ENCODE peak calls at places on chromosomes 11 and 22, in four cellular contexts. B is ovary, Y is Peyer's patch, N is A549. D is an unnamed sample.

GRCh38 chr11:112219476-112220232 is 6.6 kb upstream of the PTS start:
- DNase-seq in N (peak; percentile 39), Y (no peak), B (peak; percentile 43), D (peak; percentile 20)

GRCh38 chr11:92268546-92268945 is 43.9 kb downstream of the FAT3 start:
- DNase-seq in N (no peak), B (no peak), Y (no peak), D (no peak)

GRCh38 chr11:92894197-92894596 is 75.3 kb upstream of the MTNR1B start:
- DNase-seq in N (no peak), B (no peak), Y (no peak), D (no peak)

GRCh38 chr11:29676993-29677392 is 339.8 kb downstream of the KCNA4 start:
- DNase-seq in Y (no peak), N (no peak), B (no peak), D (no peak)

GRCh38 chr11:44575288-44575672 is 9.8 kb downstream of the CD82 start:
- DNase-seq in Y (peak; percentile 24), N (no peak), B (no peak), D (no peak)

GRCh38 chr11:126318642-126319373 is 14.9 kb downstream of the DCPS start:
- DNase-seq in B (no peak), Y (peak; percentile 37), N (no peak), D (peak; percentile 17)

GRCh38 chr22:21989049-21989448 is 6.5 kb upstream of the TOP3B start:
- DNase-seq in N (no peak), Y (no peak), B (no peak), D (no peak)

GRCh38 chr11:121132211-121132976 is 31.4 kb downstream of the TECTA start:
- DNase-seq in N (peak; percentile 15), B (no peak), Y (no peak), D (no peak)

GRCh38 chr11:87422566-87422965 is 384.8 kb downstream of the TMEM135 start:
- DNase-seq in B (no peak), Y (no peak), N (no peak), D (no peak)

GRCh38 chr11:77402218-77402556 is 71.7 kb downstream of the PAK1 start:
- DNase-seq in N (no peak), B (no peak), Y (no peak), D (no peak)

GRCh38 chr11:45109400-45109799 is 37.0 kb upstream of the PRDM11 start:
- DNase-seq in Y (no peak), B (no peak), N (no peak), D (no peak)

GRCh38 chr11:132770802-132771545 is 761.3 kb downstream of the OPCML start:
- DNase-seq in B (no peak), N (no peak), Y (no peak), D (no peak)

GRCh38 chr11:15307600-15307999 is 192.9 kb downstream of the INSC start:
- DNase-seq in Y (no peak), B (no peak), N (no peak), D (no peak)

GRCh38 chr11:67667490-67668190 is 6.8 kb downstream of the ALDH3B2 start:
- DNase-seq in Y (no peak), B (no peak), N (no peak), D (no peak)

GRCh38 chr22:28414017-28414416 is 265.6 kb downstream of the TTC28 start:
- DNase-seq in B (no peak), N (no peak), Y (no peak), D (no peak)

GRCh38 chr11:119031912-119032280 is 1.2 kb upstream of the SLC37A4 start:
- DNase-seq in B (no peak), N (no peak), Y (no peak), D (no peak)

GRCh38 chr11:46278387-46279173 is 1.1 kb downstream of the CREB3L1 start:
- DNase-seq in Y (peak; percentile 82), N (no peak), B (peak; percentile 63), D (peak; percentile 79)

GRCh38 chr22:35518781-35519180 is 21.9 kb upstream of the RASD2 start:
- DNase-seq in B (no peak), N (no peak), Y (peak; percentile 25), D (no peak)

GRCh38 chr11:65915821-65916251 is 3.0 kb downstream of the C11orf68 start:
- DNase-seq in Y (peak; percentile 56), N (peak; percentile 98), B (peak; percentile 91), D (peak; percentile 74)

GRCh38 chr11:3905080-3905953 is 49.9 kb downstream of the STIM1 start:
- DNase-seq in N (peak; percentile 62), Y (no peak), B (peak; percentile 23), D (peak; percentile 45)

GRCh38 chr22:40196628-40197027 is 18.9 kb downstream of the TNRC6B start:
- DNase-seq in B (peak; percentile 55), N (peak; percentile 6), Y (no peak), D (no peak)

GRCh38 chr11:44072757-44073658 is 6.9 kb downstream of the ACCS start:
- DNase-seq in Y (no peak), N (no peak), B (no peak), D (no peak)

GRCh38 chr22:46996595-46997310 is 234.3 kb downstream of the TBC1D22A start:
- DNase-seq in B (no peak), N (peak; percentile 11), Y (no peak), D (no peak)

GRCh38 chr11:86418929-86419328 is 44.2 kb downstream of the CCDC81 start:
- DNase-seq in N (no peak), Y (no peak), B (no peak), D (no peak)

GRCh38 chr11:46367244-46367915 is 14.1 kb upstream of the MDK start:
- DNase-seq in Y (peak; percentile 80), N (no peak), B (peak; percentile 75), D (peak; percentile 72)

GRCh38 chr11:124751391-124751740 is 689 bp downstream of the VSIG2 start:
- DNase-seq in N (no peak), B (no peak), Y (no peak), D (no peak)

GRCh38 chr22:38815844-38816243 is 21.9 kb upstream of the DNAL4 start:
- DNase-seq in N (no peak), B (no peak), Y (no peak), D (no peak)

GRCh38 chr11:122677256-122677655 is 21.7 kb downstream of the UBASH3B start:
- DNase-seq in B (no peak), Y (no peak), N (no peak), D (no peak)

DNA sequence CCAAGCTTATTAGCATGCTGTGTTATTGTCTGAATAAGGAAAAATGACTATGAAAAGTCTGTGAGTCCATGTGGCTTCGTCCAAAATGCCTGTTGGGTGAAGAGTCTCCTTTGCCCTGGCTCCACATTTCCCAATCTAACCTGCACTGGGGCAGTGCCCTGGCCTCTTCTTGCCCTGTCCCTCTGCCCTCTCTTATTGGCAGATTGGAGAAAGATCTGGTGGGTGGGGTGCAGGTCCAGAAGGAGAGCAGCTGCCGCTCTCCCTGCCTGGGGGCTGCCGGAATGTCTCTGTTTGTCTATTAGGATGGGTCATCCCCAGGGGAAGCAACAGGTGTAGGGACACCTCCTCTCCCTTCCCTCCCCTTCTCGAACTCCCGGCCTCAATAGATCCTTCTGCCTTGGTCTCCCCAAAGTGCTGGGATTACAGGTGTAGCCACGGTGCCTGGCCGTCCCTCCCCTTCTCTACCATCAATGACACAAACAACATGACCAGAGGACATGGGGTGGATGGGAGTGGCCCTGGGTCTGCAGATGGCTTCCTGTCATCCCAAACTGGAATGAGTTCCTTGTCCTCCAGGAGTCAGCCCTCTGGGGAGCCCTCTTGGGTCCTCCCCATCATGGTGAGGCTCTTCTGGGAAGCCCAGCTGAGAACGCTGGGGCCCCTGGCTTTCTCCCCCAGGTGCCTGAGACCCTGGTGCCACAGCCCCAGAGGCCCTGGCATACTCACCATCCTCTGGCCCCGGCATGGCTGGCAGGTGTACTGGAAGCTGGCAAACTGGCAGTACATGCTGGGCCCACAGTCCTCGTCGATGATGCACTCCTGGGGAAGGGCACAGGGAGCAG is 40.5 kb downstream of the DKK3 start:
- DNase-seq in N (no peak), B (no peak), Y (no peak), D (no peak)
- H3K4me1 ChIP-seq in N (no peaks in the 10 kb centered on the region), B (peaks cover 9% of the 10 kb centered on the region), Y (peaks cover 4% of the 10 kb centered on the region), D (peaks cover 6% of the 10 kb centered on the region)

GRCh38 chr11:71472941-71473792 is 20.2 kb downstream of the NADSYN1 start:
- DNase-seq in Y (peak; percentile 31), B (no peak), N (no peak), D (no peak)

GRCh38 chr11:71472357-71472885 is 19.4 kb downstream of the NADSYN1 start:
- DNase-seq in N (no peak), B (no peak), Y (peak; percentile 16), D (no peak)

GRCh38 chr11:71474141-71474770 is 21.3 kb downstream of the NADSYN1 start:
- DNase-seq in Y (peak; percentile 13), B (no peak), N (no peak), D (no peak)

GRCh38 chr11:71474771-71475483 is 21.9 kb downstream of the NADSYN1 start:
- DNase-seq in B (no peak), N (no peak), Y (peak; percentile 39), D (no peak)

DNA sequence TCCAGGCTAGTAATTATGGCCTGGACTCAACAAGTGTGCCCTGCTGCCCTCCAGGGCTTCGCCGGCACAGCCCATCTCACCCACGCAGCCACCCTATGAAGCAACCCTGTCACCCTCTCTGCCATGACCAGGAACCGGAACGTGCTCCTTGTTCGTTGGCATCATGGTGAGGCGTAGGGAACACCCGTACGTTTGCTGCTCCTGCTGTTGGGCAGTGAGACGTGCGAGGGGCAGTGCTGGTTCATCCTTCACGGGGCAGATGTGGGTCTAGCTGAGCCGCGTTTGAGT is 20.7 kb downstream of the NADSYN1 start:
- DNase-seq in N (no peak), B (no peak), Y (peak; percentile 18), D (no peak)
- TF ChIP-seq POLR2A in N (no peak), B (no peak), Y (no peak), D (no peak)

DNA sequence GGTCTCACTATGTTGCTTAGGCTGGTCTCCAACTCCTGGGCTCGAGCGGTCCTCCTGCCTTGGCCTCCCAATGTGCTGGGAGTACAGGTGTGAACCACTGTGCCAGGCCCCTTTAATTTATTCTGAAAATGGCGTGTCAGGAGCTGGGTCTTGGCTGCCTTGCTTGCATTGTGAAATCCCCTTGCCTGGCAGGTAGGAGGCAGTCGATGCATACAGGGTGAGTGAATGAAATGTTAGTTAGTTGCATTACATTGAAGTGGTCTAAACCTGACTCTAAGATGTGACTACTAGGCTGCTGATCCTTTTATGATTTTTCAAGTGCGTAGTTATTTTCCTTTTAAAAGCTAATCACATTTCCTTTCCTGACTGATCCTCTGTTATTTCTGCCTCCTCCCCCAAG is 42.9 kb downstream of the PARVB start:
- DNase-seq in B (no peak), N (no peak), Y (no peak), D (no peak)
- TF ChIP-seq CTCF in B (no peak), N (no peak), Y (no peak), D (no peak)

DNA sequence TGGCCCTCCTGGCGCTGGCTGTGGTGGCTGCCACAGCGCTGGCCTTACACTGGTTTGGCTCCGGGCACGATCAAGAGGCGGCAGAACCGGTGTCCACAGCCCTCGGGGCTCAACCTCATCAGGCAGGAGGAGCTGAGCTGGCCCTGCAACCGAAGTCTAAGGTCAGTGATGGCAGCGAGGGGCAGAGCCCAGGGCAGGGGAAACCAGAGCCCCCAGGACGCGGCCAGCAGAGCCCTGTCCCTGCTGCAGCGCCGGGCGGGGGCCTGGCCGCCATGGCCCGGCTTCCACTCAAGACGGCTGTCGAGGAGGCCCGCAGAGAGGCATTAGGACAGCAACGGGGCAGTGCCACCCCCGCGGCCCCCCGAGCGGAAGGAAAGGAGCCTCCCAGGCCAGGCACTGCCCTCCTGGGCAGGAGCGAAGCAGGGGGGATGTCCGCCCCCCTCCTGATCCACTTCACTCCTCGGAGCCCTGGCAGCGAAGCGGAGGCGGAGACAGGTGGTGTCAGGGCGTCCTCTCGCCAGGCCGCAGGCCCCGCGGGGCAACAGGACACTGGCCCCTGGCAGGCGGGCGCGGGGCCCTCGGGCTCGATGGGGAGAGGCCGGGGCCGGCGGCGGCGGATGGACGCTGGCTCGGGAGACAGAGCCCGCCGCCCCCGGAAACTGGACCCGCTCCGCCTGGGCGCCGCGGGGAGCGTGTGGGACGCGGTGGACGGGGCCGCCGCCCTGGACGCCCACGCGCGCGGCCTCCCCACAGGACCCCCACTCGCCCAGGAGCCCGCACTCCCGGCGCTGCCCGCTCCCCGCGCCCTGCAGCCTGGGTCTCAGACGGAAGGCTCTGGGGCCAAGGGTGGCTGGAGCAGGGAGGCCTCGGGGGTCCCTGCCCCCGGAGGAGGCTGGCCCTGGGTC is 879 bp downstream of the KLHDC7B start:
- DNase-seq in Y (no peak), N (no peak), B (no peak), D (no peak)
- H3K4me1 ChIP-seq in Y (peaks cover 42% of the 10 kb centered on the region), N (peaks cover 35% of the 10 kb centered on the region), B (no peaks in the 10 kb centered on the region), D (peaks cover 9% of the 10 kb centered on the region)

D was measured in transverse colon.